ENCODE peak calls at places on chromosome 11, in four cellular contexts. One of them, this sample, is unnamed.

GRCh38 chr11:103792981-103793468 is 243.4 kb upstream of the DDI1 start:
- DNase-seq in A673: no peak
- DNase-seq in left ventricle myocardium inferior: no peak
- DNase-seq in spleen: no peak
- DNase-seq in this sample: no peak

GRCh38 chr11:124893781-124894401 is 3.8 kb downstream of the ROBO4 start:
- DNase-seq in A673: no peak
- DNase-seq in left ventricle myocardium inferior: no peak
- DNase-seq in spleen: no peak
- DNase-seq in this sample: peak; percentile 19

GRCh38 chr11:103338621-103339484 is 229.6 kb downstream of the DYNC2H1 start:
- DNase-seq in A673: peak; percentile 14
- DNase-seq in left ventricle myocardium inferior: no peak
- DNase-seq in spleen: no peak
- DNase-seq in this sample: peak; percentile 20

GRCh38 chr11:45929486-45930030 is 7.1 kb downstream of the LARGE2 start:
- DNase-seq in A673: no peak
- DNase-seq in left ventricle myocardium inferior: no peak
- DNase-seq in spleen: peak; percentile 81
- DNase-seq in this sample: peak; percentile 66

GRCh38 chr11:64089915-64090810 is 54.4 kb downstream of the FLRT1 start:
- DNase-seq in A673: no peak
- DNase-seq in left ventricle myocardium inferior: no peak
- DNase-seq in spleen: no peak
- DNase-seq in this sample: peak; percentile 76

GRCh38 chr11:59962103-59962474 is 1.7 kb upstream of the OOSP4A start:
- DNase-seq in A673: no peak
- DNase-seq in left ventricle myocardium inferior: no peak
- DNase-seq in spleen: no peak
- DNase-seq in this sample: no peak

GRCh38 chr11:118304809-118305248 is 299 bp downstream of the CD3E start:
- DNase-seq in A673: no peak
- DNase-seq in left ventricle myocardium inferior: no peak
- DNase-seq in spleen: no peak
- DNase-seq in this sample: no peak

GRCh38 chr11:9269492-9270030 is 4.4 kb upstream of the DENND5A start:
- DNase-seq in A673: no peak
- DNase-seq in left ventricle myocardium inferior: no peak
- DNase-seq in spleen: no peak
- DNase-seq in this sample: no peak

GRCh38 chr11:108333403-108333899 is 110.6 kb downstream of the ATM start:
- DNase-seq in A673: no peak
- DNase-seq in left ventricle myocardium inferior: no peak
- DNase-seq in spleen: no peak
- DNase-seq in this sample: no peak

GRCh38 chr11:12204506-12204905 is 94.1 kb downstream of the MICAL2 start:
- DNase-seq in A673: no peak
- DNase-seq in left ventricle myocardium inferior: no peak
- DNase-seq in spleen: no peak
- DNase-seq in this sample: no peak

DNA sequence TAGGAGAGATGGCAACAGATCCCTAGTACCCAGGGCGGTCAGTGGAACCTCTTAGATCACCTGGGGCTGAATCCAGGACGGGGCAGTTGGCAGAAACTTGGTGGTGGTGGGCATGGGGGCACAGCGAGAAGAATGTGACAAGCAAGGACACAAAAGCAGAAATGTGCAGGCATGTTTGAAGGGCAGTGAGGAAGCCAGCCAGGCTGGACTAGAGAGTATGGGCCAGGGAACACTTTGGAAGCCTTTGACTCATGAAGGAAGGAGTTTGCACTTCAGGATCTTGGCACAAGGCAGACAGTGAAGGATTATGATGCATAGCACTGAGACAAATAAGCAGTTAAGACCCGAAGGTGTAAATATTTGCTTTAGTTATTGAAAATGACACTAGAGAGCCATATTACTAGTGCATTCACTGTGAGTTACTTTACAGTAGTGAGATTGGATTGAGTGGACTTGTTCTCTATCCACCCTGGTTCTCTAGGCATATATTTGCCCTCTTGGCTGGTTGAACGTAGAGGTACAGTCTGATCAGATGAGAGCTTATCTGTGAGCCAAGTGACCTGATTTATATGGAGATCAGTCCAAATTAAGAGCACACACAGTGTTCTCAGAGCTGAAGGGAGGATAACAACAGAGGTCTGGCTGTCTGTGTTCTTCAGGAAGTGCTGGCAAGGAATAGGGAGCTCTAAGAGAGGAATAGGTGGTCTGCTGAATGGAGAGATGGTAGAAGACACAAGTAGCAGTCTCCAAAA is 210.4 kb downstream of the SNX19 start:
- DNase-seq in A673: no peak
- DNase-seq in left ventricle myocardium inferior: no peak
- DNase-seq in spleen: no peak
- DNase-seq in this sample: no peak
- H3K27me3 ChIP-seq in A673: no peaks in the 10 kb centered on the region
- H3K27me3 ChIP-seq in left ventricle myocardium inferior: no peaks in the 10 kb centered on the region
- H3K27me3 ChIP-seq in spleen: no peaks in the 10 kb centered on the region
- H3K27me3 ChIP-seq in this sample: no peaks in the 10 kb centered on the region

GRCh38 chr11:65132238-65132987 is 1.9 kb downstream of the SYVN1 start:
- DNase-seq in A673: no peak
- DNase-seq in left ventricle myocardium inferior: no peak
- DNase-seq in spleen: peak; percentile 89
- DNase-seq in this sample: no peak
- H3K4me3 ChIP-seq in A673: peak overlapping the region; percentile 70
- H3K4me3 ChIP-seq in left ventricle myocardium inferior: peak overlapping the region; percentile 99
- H3K4me3 ChIP-seq in spleen: peak overlapping the region; percentile 98
- H3K4me3 ChIP-seq in this sample: no peak overlapping the region

GRCh38 chr11:35190804-35191348 is 51.9 kb downstream of the CD44 start:
- DNase-seq in A673: no peak
- DNase-seq in left ventricle myocardium inferior: no peak
- DNase-seq in spleen: no peak
- DNase-seq in this sample: no peak
- H3K36me3 ChIP-seq in A673: no peaks in the 10 kb centered on the region
- H3K36me3 ChIP-seq in left ventricle myocardium inferior: peaks cover 9% of the 10 kb centered on the region
- H3K36me3 ChIP-seq in spleen: peaks cover 34% of the 10 kb centered on the region
- H3K36me3 ChIP-seq in this sample: no peaks in the 10 kb centered on the region

GRCh38 chr11:78635814-78636506 is 61.3 kb upstream of the NARS2 start:
- DNase-seq in A673: no peak
- DNase-seq in left ventricle myocardium inferior: no peak
- DNase-seq in spleen: no peak
- DNase-seq in this sample: no peak

GRCh38 chr11:78642979-78643675 is 68.5 kb upstream of the NARS2 start:
- DNase-seq in A673: no peak
- DNase-seq in left ventricle myocardium inferior: no peak
- DNase-seq in spleen: no peak
- DNase-seq in this sample: no peak

GRCh38 chr11:78641541-78641940 is 66.9 kb upstream of the NARS2 start:
- DNase-seq in A673: no peak
- DNase-seq in left ventricle myocardium inferior: no peak
- DNase-seq in spleen: no peak
- DNase-seq in this sample: no peak

GRCh38 chr11:78643676-78644056 is 69.0 kb upstream of the NARS2 start:
- DNase-seq in A673: no peak
- DNase-seq in left ventricle myocardium inferior: no peak
- DNase-seq in spleen: no peak
- DNase-seq in this sample: no peak

GRCh38 chr11:78638704-78639380 is 64.2 kb upstream of the NARS2 start:
- DNase-seq in A673: no peak
- DNase-seq in left ventricle myocardium inferior: no peak
- DNase-seq in spleen: no peak
- DNase-seq in this sample: no peak
- H3K27me3 ChIP-seq in A673: peaks cover 31% of the 10 kb centered on the region
- H3K27me3 ChIP-seq in left ventricle myocardium inferior: peaks cover 30% of the 10 kb centered on the region
- H3K27me3 ChIP-seq in spleen: no peaks in the 10 kb centered on the region
- H3K27me3 ChIP-seq in this sample: no peaks in the 10 kb centered on the region

GRCh38 chr11:68905421-68906360 is 2.0 kb downstream of the IGHMBP2 start:
- DNase-seq in A673: no peak
- DNase-seq in left ventricle myocardium inferior: no peak
- DNase-seq in spleen: no peak
- DNase-seq in this sample: no peak
- H3K4me3 ChIP-seq in A673: peak overlapping the region; percentile 93
- H3K4me3 ChIP-seq in left ventricle myocardium inferior: peak overlapping the region; percentile 86
- H3K4me3 ChIP-seq in spleen: no peak overlapping the region
- H3K4me3 ChIP-seq in this sample: no peak overlapping the region

GRCh38 chr11:1531961-1532586 is 40.0 kb downstream of the DUSP8 start:
- DNase-seq in A673: no peak
- DNase-seq in left ventricle myocardium inferior: peak; percentile 77
- DNase-seq in spleen: no peak
- DNase-seq in this sample: peak; percentile 52

GRCh38 chr11:1531418-1531817 is 40.7 kb downstream of the DUSP8 start:
- DNase-seq in A673: no peak
- DNase-seq in left ventricle myocardium inferior: no peak
- DNase-seq in spleen: no peak
- DNase-seq in this sample: no peak

GRCh38 chr11:1529286-1529685 is 42.7 kb upstream of the MOB2 start:
- DNase-seq in A673: no peak
- DNase-seq in left ventricle myocardium inferior: no peak
- DNase-seq in spleen: no peak
- DNase-seq in this sample: peak; percentile 50

GRCh38 chr11:1529774-1530173 is 42.3 kb downstream of the DUSP8 start:
- DNase-seq in A673: no peak
- DNase-seq in left ventricle myocardium inferior: no peak
- DNase-seq in spleen: no peak
- DNase-seq in this sample: peak; percentile 69

DNA sequence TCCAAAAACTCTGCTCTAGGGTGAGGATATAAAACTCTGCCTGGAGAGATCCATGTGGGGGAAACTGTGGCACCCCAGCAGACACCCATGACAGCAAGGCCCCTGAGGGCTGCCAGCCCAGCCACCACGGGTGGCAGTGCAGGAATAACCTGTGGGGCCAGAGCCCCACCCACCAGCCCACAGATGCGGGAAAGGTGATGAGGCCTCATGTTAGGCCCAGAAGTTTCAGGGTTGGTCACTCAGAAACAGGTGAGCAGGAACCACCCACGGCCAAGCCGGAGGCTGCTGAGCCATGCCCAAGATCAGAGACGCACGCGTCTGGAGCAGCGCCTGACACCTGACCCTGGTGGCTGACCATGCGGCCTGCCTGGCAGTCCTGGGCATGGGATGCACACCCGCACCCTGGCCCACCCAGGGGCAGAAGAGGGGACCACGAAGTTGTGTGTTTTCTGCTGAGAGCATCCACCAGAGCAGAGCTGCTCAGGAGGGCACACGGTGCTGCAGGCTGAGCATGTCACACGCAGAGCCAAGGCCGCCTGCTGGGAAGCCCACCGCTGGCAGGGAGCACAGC is 41.3 kb downstream of the DUSP8 start:
- DNase-seq in A673: no peak
- DNase-seq in left ventricle myocardium inferior: no peak
- DNase-seq in spleen: no peak
- DNase-seq in this sample: no peak
- H3K36me3 ChIP-seq in A673: no peaks in the 10 kb centered on the region
- H3K36me3 ChIP-seq in left ventricle myocardium inferior: no peaks in the 10 kb centered on the region
- H3K36me3 ChIP-seq in spleen: peaks cover 15% of the 10 kb centered on the region
- H3K36me3 ChIP-seq in this sample: no peaks in the 10 kb centered on the region

DNA sequence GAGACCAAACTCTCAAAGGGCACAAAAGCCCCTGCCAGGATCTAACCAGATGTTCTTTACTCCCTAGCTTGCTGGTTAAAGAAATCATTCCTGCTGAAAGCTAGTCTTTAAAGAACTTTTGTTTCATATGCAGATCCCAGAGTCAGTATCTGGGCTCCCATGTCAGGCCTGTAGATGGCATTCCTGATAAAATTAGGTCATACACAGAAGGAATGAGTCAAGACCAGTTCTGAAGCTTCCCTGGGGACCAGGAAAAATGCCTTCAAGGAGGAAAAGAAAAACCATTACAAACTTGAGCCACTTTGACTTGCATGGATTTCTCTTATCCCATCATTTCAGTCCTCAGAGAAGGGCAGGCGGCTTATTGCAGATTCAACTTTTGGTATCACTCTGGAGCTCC is 5.9 kb downstream of the DBX1 start:
- DNase-seq in A673: no peak
- DNase-seq in left ventricle myocardium inferior: no peak
- DNase-seq in spleen: no peak
- DNase-seq in this sample: peak; percentile 52
- H3K27me3 ChIP-seq in A673: peaks cover 58% of the 10 kb centered on the region
- H3K27me3 ChIP-seq in left ventricle myocardium inferior: peaks cover 96% of the 10 kb centered on the region
- H3K27me3 ChIP-seq in spleen: peaks cover 34% of the 10 kb centered on the region
- H3K27me3 ChIP-seq in this sample: peaks cover 50% of the 10 kb centered on the region

GRCh38 chr11:3877252-3878035 is 22.0 kb downstream of the STIM1 start:
- DNase-seq in A673: no peak
- DNase-seq in left ventricle myocardium inferior: no peak
- DNase-seq in spleen: no peak
- DNase-seq in this sample: no peak
- H3K4me3 ChIP-seq in A673: no peak overlapping the region
- H3K4me3 ChIP-seq in left ventricle myocardium inferior: no peak overlapping the region
- H3K4me3 ChIP-seq in spleen: no peak overlapping the region
- H3K4me3 ChIP-seq in this sample: no peak overlapping the region

GRCh38 chr11:5405173-5405572 is 16.7 kb upstream of the OR51Q1 start:
- DNase-seq in A673: no peak
- DNase-seq in left ventricle myocardium inferior: no peak
- DNase-seq in spleen: no peak
- DNase-seq in this sample: no peak
- H3K36me3 ChIP-seq in A673: no peaks in the 10 kb centered on the region
- H3K36me3 ChIP-seq in left ventricle myocardium inferior: no peaks in the 10 kb centered on the region
- H3K36me3 ChIP-seq in spleen: no peaks in the 10 kb centered on the region
- H3K36me3 ChIP-seq in this sample: no peaks in the 10 kb centered on the region